ENCODE peak calls at places on chromosomes 6 and 20, in six cellular contexts. S is ovary, O is heart right ventricle, P is spleen, N is neural progenitor cell, J is IMR-90. Z is an unnamed sample. For H3K9me3, the result is how much of the 10 kb centered on the place peaks cover.

GRCh38 chr6:72739368-72739779 is 117.5 kb downstream of the KCNQ5 start:
- DNase-seq in S (no peak), P (no peak), J (no peak), O (no peak), N (no peak), Z (no peak)

GRCh38 chr20:20611165-20611564 is 101.3 kb downstream of the RALGAPA2 start:
- DNase-seq in P (no peak), S (no peak), O (no peak), N (no peak), J (no peak), Z (no peak)

GRCh38 chr20:4455996-4456395 is 265.7 kb upstream of the PRND start:
- DNase-seq in J (no peak), O (no peak), S (no peak), P (no peak), N (no peak), Z (peak)

GRCh38 chr6:90388395-90388794 is 91.8 kb upstream of the BACH2 start:
- DNase-seq in N (no peak), P (no peak), S (no peak), J (no peak), O (no peak), Z (no peak)

GRCh38 chr6:145247677-145248419 is 487.5 kb downstream of the EPM2A start:
- DNase-seq in O (no peak), P (no peak), J (peak), S (no peak), N (no peak), Z (no peak)

GRCh38 chr20:20331796-20332195 is 36.1 kb upstream of the INSM1 start:
- DNase-seq in O (no peak), N (no peak), P (no peak), S (no peak), J (no peak), Z (no peak)

GRCh38 chr6:146968041-146968760 is 236.0 kb upstream of the STXBP5 start:
- DNase-seq in S (no peak), O (no peak), J (peak), P (no peak), N (no peak), Z (no peak)

GRCh38 chr6:30500421-30501069 is 11.2 kb downstream of the HLA-E start:
- DNase-seq in O (no peak), S (no peak), J (peak), N (no peak), P (no peak), Z (no peak)

GRCh38 chr6:80433010-80433665 is 326.7 kb downstream of the BCKDHB start:
- DNase-seq in S (no peak), J (no peak), O (no peak), N (peak), P (no peak), Z (no peak)

GRCh38 chr6:7720346-7720745 is 5.6 kb upstream of the BMP6 start:
- DNase-seq in S (no peak), P (no peak), O (no peak), J (no peak), N (no peak), Z (no peak)

GRCh38 chr6:44036196-44036595 is 91.1 kb downstream of the MRPL14 start:
- DNase-seq in N (no peak), J (no peak), S (no peak), P (no peak), O (no peak), Z (no peak)

GRCh38 chr6:167588181-167588919 is 238.4 kb upstream of the AFDN start:
- DNase-seq in J (no peak), N (no peak), O (no peak), S (no peak), P (no peak), Z (no peak)

GRCh38 chr20:41697861-41698559 is 79.8 kb upstream of the CHD6 start:
- DNase-seq in J (peak), N (peak), P (no peak), O (no peak), S (no peak), Z (no peak)

DNA sequence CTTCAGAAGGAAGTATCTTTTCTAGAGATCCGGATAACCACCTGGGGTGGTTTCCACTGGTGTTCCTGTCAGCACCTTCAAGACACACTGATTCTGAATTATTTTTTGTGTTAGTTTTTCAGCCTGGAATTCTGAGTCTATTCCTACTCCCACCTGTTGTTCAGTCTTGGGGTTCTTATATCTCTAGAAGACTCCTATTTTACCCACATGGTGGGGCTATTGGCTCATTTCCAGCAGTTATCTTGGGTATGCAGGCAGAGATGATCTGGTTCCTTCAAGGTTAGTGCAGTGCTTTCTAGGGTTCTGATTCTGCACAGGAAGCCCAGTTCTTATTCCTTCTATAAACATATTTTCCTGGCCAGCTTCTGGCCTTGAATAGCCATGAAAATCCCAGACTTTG is 175.6 kb upstream of the PDE7B start:
- DNase-seq in P (no peak), N (peak), S (no peak), J (peak), O (no peak), Z (no peak)
- TF ChIP-seq CTCF in P (peak), N (peak), S (no peak), J (peak), O (peak), Z (no peak)

GRCh38 chr6:125367036-125367782 is 65.4 kb upstream of the HDDC2 start:
- DNase-seq in J (no peak), O (no peak), S (no peak), P (no peak), N (no peak), Z (no peak)

GRCh38 chr6:125363010-125363359 is 61.2 kb upstream of the HDDC2 start:
- DNase-seq in N (no peak), S (no peak), O (no peak), J (peak), P (no peak), Z (no peak)

GRCh38 chr6:125363360-125364121 is 61.8 kb upstream of the HDDC2 start:
- DNase-seq in P (peak), O (peak), N (peak), J (peak), S (peak), Z (no peak)

GRCh38 chr6:125361868-125362267 is 60.1 kb upstream of the HDDC2 start:
- DNase-seq in S (no peak), O (no peak), J (no peak), P (no peak), N (no peak), Z (no peak)

DNA sequence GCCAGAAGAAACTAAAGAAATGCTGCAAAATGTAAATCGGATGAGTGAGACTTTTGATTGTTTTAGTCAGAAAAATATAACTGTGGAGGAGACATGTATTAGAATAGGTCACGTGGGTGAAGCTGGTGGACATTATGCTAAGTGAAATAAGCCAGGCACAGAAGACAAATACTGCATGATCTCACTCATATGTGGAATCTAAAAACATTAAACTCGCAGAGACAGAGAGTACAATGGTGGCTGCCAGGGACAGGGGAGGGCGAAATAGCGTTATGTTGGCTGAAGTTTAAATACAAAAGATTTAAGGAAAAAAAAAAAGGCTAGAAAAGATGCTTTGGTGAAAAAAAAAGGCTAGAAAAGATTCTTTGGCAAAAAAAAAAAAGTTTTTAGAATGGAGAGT is 63.5 kb upstream of the HDDC2 start:
- DNase-seq in S (no peak), N (no peak), J (no peak), O (no peak), P (no peak), Z (no peak)
- H3K27ac ChIP-seq in S (no peak), N (no peak), J (no peak), O (no peak), P (no peak), Z (no peak)

GRCh38 chr6:127366281-127367022 is 23.0 kb upstream of the ECHDC1 start:
- DNase-seq in S (no peak), J (peak), P (no peak), N (no peak), O (no peak), Z (peak)

GRCh38 chr6:127367023-127367375 is 23.6 kb upstream of the ECHDC1 start:
- DNase-seq in O (no peak), J (peak), P (no peak), N (no peak), S (no peak), Z (no peak)

DNA sequence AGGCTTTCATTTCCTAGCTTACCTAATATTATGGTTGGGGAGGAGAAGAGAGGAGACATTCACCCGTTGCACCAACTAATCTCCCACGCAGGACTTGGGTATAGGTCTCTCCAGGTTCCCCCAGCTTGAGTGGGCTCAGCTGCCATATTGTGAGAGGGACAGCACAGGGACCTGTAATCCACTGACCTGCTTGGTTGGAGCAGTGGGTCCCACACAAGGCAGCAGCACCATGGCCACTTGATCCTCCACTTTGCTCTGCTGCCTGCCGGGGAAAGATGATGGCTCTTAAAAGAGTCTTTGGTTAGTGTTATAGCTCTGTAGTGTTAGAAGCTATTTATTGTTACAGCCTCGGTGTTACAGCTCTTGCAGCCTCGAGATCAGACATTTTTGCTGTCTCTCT is 22.5 kb upstream of the ECHDC1 start:
- DNase-seq in O (no peak), S (no peak), N (no peak), P (no peak), J (no peak), Z (no peak)
- H3K9me3 ChIP-seq in O (under half), S (under half), N (under half), P (under half), J (under half), Z (under half)

GRCh38 chr6:17093692-17094091 is 8.2 kb upstream of the STMND1 start:
- DNase-seq in P (no peak), S (no peak), J (no peak), O (no peak), N (peak), Z (no peak)

GRCh38 chr6:17096076-17096475 is 5.8 kb upstream of the STMND1 start:
- DNase-seq in P (no peak), J (no peak), O (no peak), N (peak), S (no peak), Z (no peak)

GRCh38 chr6:17086469-17086868 is 15.4 kb upstream of the STMND1 start:
- DNase-seq in S (no peak), P (no peak), N (peak), J (peak), O (no peak), Z (peak)

GRCh38 chr6:17088091-17088611 is 13.7 kb upstream of the STMND1 start:
- DNase-seq in O (no peak), J (no peak), S (no peak), N (no peak), P (no peak), Z (no peak)

DNA sequence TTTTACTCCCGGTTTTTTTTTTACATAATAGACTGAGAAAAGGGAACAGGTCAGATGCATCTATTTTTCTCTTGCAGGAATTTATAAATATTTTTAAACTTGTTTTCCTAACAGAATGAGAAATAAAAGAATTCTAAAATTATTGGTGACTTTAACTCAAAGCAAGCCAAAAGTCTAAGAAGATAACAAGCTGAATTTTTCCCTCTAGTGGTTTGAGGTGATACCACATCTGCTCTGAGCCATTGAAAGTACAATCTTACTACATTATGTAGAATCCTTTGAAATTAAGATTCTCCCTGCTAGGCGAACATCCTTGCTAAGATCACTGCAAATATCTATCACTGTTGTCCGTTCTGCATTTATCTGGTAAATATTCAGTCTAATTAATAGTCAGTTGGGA is 10.7 kb upstream of the STMND1 start:
- DNase-seq in P (no peak), O (no peak), J (peak), S (no peak), N (peak), Z (no peak)
- TF ChIP-seq CTCF in P (no peak), O (peak), J (peak), S (no peak), N (peak), Z (no peak)

GRCh38 chr6:36674942-36675341 is 3.6 kb upstream of the CDKN1A start:
- DNase-seq in S (no peak), P (no peak), N (no peak), O (no peak), J (no peak), Z (no peak)
- H3K27ac ChIP-seq in S (no peak), P (no peak), N (no peak), O (no peak), J (no peak), Z (no peak)

GRCh38 chr6:117624869-117625481 is 22.7 kb upstream of the GOPC start:
- DNase-seq in N (peak), J (no peak), P (no peak), O (no peak), S (no peak), Z (no peak)

GRCh38 chr6:117629119-117629518 is 26.8 kb upstream of the GOPC start:
- DNase-seq in S (no peak), O (no peak), N (no peak), J (no peak), P (no peak), Z (no peak)

DNA sequence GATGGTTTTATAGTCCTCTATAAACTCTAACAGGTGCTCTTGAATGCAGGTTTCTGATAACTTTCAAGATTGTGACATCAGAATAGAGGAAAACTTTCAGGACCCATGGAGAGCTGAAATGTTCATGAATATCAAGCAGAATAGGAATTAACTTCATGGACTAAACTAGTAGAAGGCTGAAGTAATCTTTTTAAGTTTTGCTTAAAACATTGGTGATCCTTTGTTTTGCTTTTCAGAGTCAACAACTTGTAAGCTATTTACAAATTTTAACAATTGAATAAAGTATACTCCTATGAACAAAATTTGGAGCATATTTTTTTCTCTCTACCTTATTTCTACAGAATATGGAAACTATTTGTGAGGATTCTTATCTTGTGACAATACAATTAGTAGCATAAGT is 25.2 kb upstream of the GOPC start:
- DNase-seq in J (no peak), N (no peak), O (no peak), S (no peak), P (no peak), Z (no peak)
- H3K9me3 ChIP-seq in J (under half), N (under half), O (under half), S (under half), P (half or more), Z (under half)

GRCh38 chr20:25668446-25668845 is 28.2 kb downstream of the ZNF337 start:
- DNase-seq in N (no peak), S (no peak), O (no peak), J (no peak), P (no peak), Z (no peak)

GRCh38 chr20:25672659-25673058 is 24.0 kb downstream of the ZNF337 start:
- DNase-seq in J (no peak), P (no peak), S (no peak), O (no peak), N (no peak), Z (no peak)

GRCh38 chr20:25675161-25675560 is 21.5 kb downstream of the ZNF337 start:
- DNase-seq in P (no peak), O (no peak), N (no peak), J (no peak), S (no peak), Z (no peak)

DNA sequence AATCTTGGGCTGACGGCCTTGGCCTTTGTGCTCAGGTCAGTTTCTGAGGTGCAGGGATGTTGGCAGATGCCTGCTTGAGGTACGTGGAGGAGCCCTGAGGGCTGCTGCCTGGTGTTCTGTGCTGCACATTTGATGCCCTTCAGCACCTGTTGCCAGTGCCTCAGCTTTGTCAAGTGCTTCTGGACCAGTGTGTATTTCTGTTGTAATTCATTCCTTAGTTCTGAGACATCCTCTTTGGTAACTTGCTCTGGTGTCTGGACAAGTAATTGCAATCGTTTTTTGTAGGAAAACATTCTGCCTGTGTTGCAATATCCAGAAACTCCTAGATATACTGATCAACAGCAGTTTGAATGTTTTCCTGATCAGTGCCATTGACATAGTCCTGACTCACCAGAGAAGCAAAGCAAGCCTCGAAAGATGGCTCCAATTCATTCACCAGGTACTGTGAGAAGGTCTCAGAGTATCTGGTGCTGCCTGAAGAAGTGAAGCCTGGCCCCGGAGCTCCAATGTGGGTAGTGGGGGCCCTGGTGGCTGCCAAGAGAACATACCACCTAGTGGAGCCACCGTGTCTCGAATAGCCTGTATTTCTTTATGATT is 26.7 kb downstream of the ZNF337 start:
- DNase-seq in S (no peak), O (no peak), J (peak), P (no peak), N (peak), Z (no peak)
- TF ChIP-seq CTCF in S (no peak), O (no peak), J (peak), P (no peak), N (peak), Z (no peak)